ENCODE peak calls at places on chromosome 18, in seven cellular contexts. One of them, this sample, is unnamed.

GRCh38 chr18:25310045-25310444 is 41.9 kb downstream of the ZNF521 start:
- DNase-seq in A549: no peak
- DNase-seq in AG09309: no peak
- DNase-seq in ovary: no peak
- DNase-seq in HFF-Myc: no peak
- DNase-seq in choroid plexus epithelial cell: peak
- DNase-seq in GM06990: no peak
- DNase-seq in this sample: peak

GRCh38 chr18:44637210-44638051 is 43.3 kb upstream of the SETBP1 start:
- DNase-seq in A549: peak
- DNase-seq in AG09309: no peak
- DNase-seq in ovary: no peak
- DNase-seq in HFF-Myc: no peak
- DNase-seq in choroid plexus epithelial cell: peak
- DNase-seq in GM06990: peak
- DNase-seq in this sample: no peak

GRCh38 chr18:42683094-42683493 is 432.4 kb downstream of the RIT2 start:
- DNase-seq in A549: no peak
- DNase-seq in AG09309: no peak
- DNase-seq in ovary: no peak
- DNase-seq in HFF-Myc: no peak
- DNase-seq in choroid plexus epithelial cell: no peak
- DNase-seq in GM06990: no peak
- DNase-seq in this sample: no peak

GRCh38 chr18:12652861-12653401 is 5.0 kb downstream of the SPIRE1 start:
- DNase-seq in A549: no peak
- DNase-seq in AG09309: no peak
- DNase-seq in ovary: no peak
- DNase-seq in HFF-Myc: no peak
- DNase-seq in choroid plexus epithelial cell: peak
- DNase-seq in GM06990: no peak
- DNase-seq in this sample: peak

GRCh38 chr18:60892855-60893254 is 440.4 kb upstream of the CDH20 start:
- DNase-seq in A549: no peak
- DNase-seq in AG09309: no peak
- DNase-seq in ovary: no peak
- DNase-seq in HFF-Myc: no peak
- DNase-seq in choroid plexus epithelial cell: peak
- DNase-seq in GM06990: no peak
- DNase-seq in this sample: no peak

GRCh38 chr18:41996020-41996419 is 41.0 kb downstream of the PIK3C3 start:
- DNase-seq in A549: no peak
- DNase-seq in AG09309: no peak
- DNase-seq in ovary: no peak
- DNase-seq in HFF-Myc: no peak
- DNase-seq in choroid plexus epithelial cell: no peak
- DNase-seq in GM06990: no peak
- DNase-seq in this sample: no peak

GRCh38 chr18:703660-704018 is 8.8 kb downstream of the ENOSF1 start:
- DNase-seq in A549: no peak
- DNase-seq in AG09309: no peak
- DNase-seq in ovary: no peak
- DNase-seq in HFF-Myc: no peak
- DNase-seq in choroid plexus epithelial cell: peak
- DNase-seq in GM06990: no peak
- DNase-seq in this sample: no peak

GRCh38 chr18:61998957-61999356 is 106.2 kb upstream of the RNF152 start:
- DNase-seq in A549: no peak
- DNase-seq in AG09309: peak
- DNase-seq in ovary: no peak
- DNase-seq in HFF-Myc: peak
- DNase-seq in choroid plexus epithelial cell: peak
- DNase-seq in GM06990: no peak
- DNase-seq in this sample: peak

GRCh38 chr18:36662000-36662399 is 166.8 kb downstream of the TPGS2 start:
- DNase-seq in A549: no peak
- DNase-seq in AG09309: no peak
- DNase-seq in ovary: no peak
- DNase-seq in HFF-Myc: no peak
- DNase-seq in choroid plexus epithelial cell: peak
- DNase-seq in GM06990: no peak
- DNase-seq in this sample: peak

GRCh38 chr18:13608791-13609552 is 117.4 kb downstream of the FAM210A start:
- DNase-seq in A549: no peak
- DNase-seq in AG09309: no peak
- DNase-seq in ovary: no peak
- DNase-seq in HFF-Myc: no peak
- DNase-seq in choroid plexus epithelial cell: no peak
- DNase-seq in GM06990: no peak
- DNase-seq in this sample: no peak

GRCh38 chr18:49778826-49779465 is 34.4 kb downstream of the ACAA2 start:
- DNase-seq in A549: no peak
- DNase-seq in AG09309: no peak
- DNase-seq in ovary: no peak
- DNase-seq in HFF-Myc: no peak
- DNase-seq in choroid plexus epithelial cell: peak
- DNase-seq in GM06990: no peak
- DNase-seq in this sample: no peak

GRCh38 chr18:57856128-57856527 is 53.0 kb upstream of the ATP8B1 start:
- DNase-seq in A549: no peak
- DNase-seq in AG09309: no peak
- DNase-seq in ovary: no peak
- DNase-seq in HFF-Myc: no peak
- DNase-seq in choroid plexus epithelial cell: no peak
- DNase-seq in GM06990: no peak
- DNase-seq in this sample: no peak

GRCh38 chr18:57863706-57864105 is 60.6 kb upstream of the ATP8B1 start:
- DNase-seq in A549: no peak
- DNase-seq in AG09309: no peak
- DNase-seq in ovary: no peak
- DNase-seq in HFF-Myc: no peak
- DNase-seq in choroid plexus epithelial cell: no peak
- DNase-seq in GM06990: no peak
- DNase-seq in this sample: no peak

GRCh38 chr18:57856707-57857280 is 53.7 kb upstream of the ATP8B1 start:
- DNase-seq in A549: no peak
- DNase-seq in AG09309: no peak
- DNase-seq in ovary: no peak
- DNase-seq in HFF-Myc: no peak
- DNase-seq in choroid plexus epithelial cell: no peak
- DNase-seq in GM06990: no peak
- DNase-seq in this sample: no peak

GRCh38 chr18:57854726-57855125 is 51.6 kb upstream of the ATP8B1 start:
- DNase-seq in A549: no peak
- DNase-seq in AG09309: no peak
- DNase-seq in ovary: no peak
- DNase-seq in HFF-Myc: no peak
- DNase-seq in choroid plexus epithelial cell: no peak
- DNase-seq in GM06990: no peak
- DNase-seq in this sample: no peak

DNA sequence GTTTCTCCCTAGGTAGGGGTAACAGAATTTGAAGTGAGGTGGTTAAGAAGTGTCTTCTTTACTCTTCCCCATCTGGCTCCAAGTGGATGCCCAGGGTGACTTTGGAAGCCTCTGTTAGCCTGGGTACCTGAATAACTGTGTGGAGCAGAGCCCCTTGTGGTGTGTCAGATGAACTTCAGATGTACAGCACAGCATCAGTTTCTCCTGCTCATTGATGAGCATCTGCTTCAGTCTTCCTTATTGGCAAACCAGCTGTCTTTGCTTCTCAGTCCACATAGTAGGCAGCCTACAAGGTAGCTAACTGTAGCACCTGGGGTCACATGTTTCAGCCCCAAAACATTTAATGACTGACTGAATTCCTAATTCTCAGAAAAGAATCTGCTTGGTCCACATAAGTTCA is 56.2 kb upstream of the ATP8B1 start:
- DNase-seq in A549: peak
- DNase-seq in AG09309: no peak
- DNase-seq in ovary: no peak
- DNase-seq in HFF-Myc: no peak
- DNase-seq in choroid plexus epithelial cell: peak
- DNase-seq in GM06990: no peak
- DNase-seq in this sample: no peak
- TF ChIP-seq CTCF in A549: peak
- TF ChIP-seq CTCF in AG09309: peak
- TF ChIP-seq CTCF in ovary: no peak
- TF ChIP-seq CTCF in HFF-Myc: peak
- TF ChIP-seq CTCF in choroid plexus epithelial cell: peak
- TF ChIP-seq CTCF in GM06990: peak
- TF ChIP-seq CTCF in this sample: peak

GRCh38 chr18:56112013-56112749 is 524.2 kb upstream of the TCF4 start:
- DNase-seq in A549: no peak
- DNase-seq in AG09309: peak
- DNase-seq in ovary: no peak
- DNase-seq in HFF-Myc: no peak
- DNase-seq in choroid plexus epithelial cell: peak
- DNase-seq in GM06990: peak
- DNase-seq in this sample: peak

GRCh38 chr18:56112984-56113383 is 525.0 kb upstream of the TCF4 start:
- DNase-seq in A549: no peak
- DNase-seq in AG09309: no peak
- DNase-seq in ovary: no peak
- DNase-seq in HFF-Myc: no peak
- DNase-seq in choroid plexus epithelial cell: no peak
- DNase-seq in GM06990: no peak
- DNase-seq in this sample: no peak

GRCh38 chr18:56118422-56118821 is 520.0 kb downstream of the TXNL1 start:
- DNase-seq in A549: no peak
- DNase-seq in AG09309: no peak
- DNase-seq in ovary: peak
- DNase-seq in HFF-Myc: no peak
- DNase-seq in choroid plexus epithelial cell: no peak
- DNase-seq in GM06990: no peak
- DNase-seq in this sample: no peak

GRCh38 chr18:56120781-56121180 is 517.6 kb downstream of the TXNL1 start:
- DNase-seq in A549: no peak
- DNase-seq in AG09309: no peak
- DNase-seq in ovary: no peak
- DNase-seq in HFF-Myc: no peak
- DNase-seq in choroid plexus epithelial cell: no peak
- DNase-seq in GM06990: no peak
- DNase-seq in this sample: no peak

GRCh38 chr18:56115072-56116038 is 523.0 kb downstream of the TXNL1 start:
- DNase-seq in A549: no peak
- DNase-seq in AG09309: no peak
- DNase-seq in ovary: no peak
- DNase-seq in HFF-Myc: no peak
- DNase-seq in choroid plexus epithelial cell: no peak
- DNase-seq in GM06990: no peak
- DNase-seq in this sample: no peak
- TF ChIP-seq CTCF in A549: no peak
- TF ChIP-seq CTCF in AG09309: no peak
- TF ChIP-seq CTCF in ovary: no peak
- TF ChIP-seq CTCF in HFF-Myc: no peak
- TF ChIP-seq CTCF in choroid plexus epithelial cell: no peak
- TF ChIP-seq CTCF in GM06990: no peak
- TF ChIP-seq CTCF in this sample: no peak

DNA sequence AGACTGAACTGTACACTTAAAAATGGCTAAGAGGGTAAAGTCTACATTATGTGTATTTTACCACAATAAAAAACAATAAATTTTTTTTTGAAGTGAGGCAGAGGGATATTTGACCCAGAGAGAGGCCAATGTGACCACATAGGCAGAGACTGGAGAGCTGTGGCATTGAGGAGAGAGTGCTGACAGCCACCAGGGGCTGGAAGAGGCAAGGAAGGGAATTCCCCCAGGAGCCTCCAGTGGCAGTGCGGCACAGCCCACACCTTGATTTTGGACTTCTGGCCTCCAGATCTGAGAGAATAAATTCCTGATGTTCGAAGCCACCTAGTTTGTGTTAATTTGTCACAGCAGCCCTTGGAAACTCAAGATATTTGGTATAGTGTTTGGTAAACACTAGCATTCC is 22.7 kb downstream of the ANKRD29 start:
- DNase-seq in A549: no peak
- DNase-seq in AG09309: no peak
- DNase-seq in ovary: no peak
- DNase-seq in HFF-Myc: no peak
- DNase-seq in choroid plexus epithelial cell: no peak
- DNase-seq in GM06990: no peak
- DNase-seq in this sample: no peak
- TF ChIP-seq CTCF in A549: no peak
- TF ChIP-seq CTCF in AG09309: no peak
- TF ChIP-seq CTCF in ovary: no peak
- TF ChIP-seq CTCF in HFF-Myc: no peak
- TF ChIP-seq CTCF in choroid plexus epithelial cell: peak
- TF ChIP-seq CTCF in GM06990: no peak
- TF ChIP-seq CTCF in this sample: no peak

GRCh38 chr18:63892544-63892943 is 5.0 kb downstream of the SERPINB2 start:
- DNase-seq in A549: no peak
- DNase-seq in AG09309: no peak
- DNase-seq in ovary: no peak
- DNase-seq in HFF-Myc: no peak
- DNase-seq in choroid plexus epithelial cell: no peak
- DNase-seq in GM06990: no peak
- DNase-seq in this sample: no peak

GRCh38 chr18:63888473-63889190 is 1.1 kb downstream of the SERPINB2 start:
- DNase-seq in A549: no peak
- DNase-seq in AG09309: no peak
- DNase-seq in ovary: no peak
- DNase-seq in HFF-Myc: no peak
- DNase-seq in choroid plexus epithelial cell: no peak
- DNase-seq in GM06990: no peak
- DNase-seq in this sample: no peak

GRCh38 chr18:63890226-63890949 is 2.9 kb downstream of the SERPINB2 start:
- DNase-seq in A549: no peak
- DNase-seq in AG09309: no peak
- DNase-seq in ovary: no peak
- DNase-seq in HFF-Myc: no peak
- DNase-seq in choroid plexus epithelial cell: no peak
- DNase-seq in GM06990: no peak
- DNase-seq in this sample: no peak

GRCh38 chr18:63889641-63890040 is 2.1 kb downstream of the SERPINB2 start:
- DNase-seq in A549: no peak
- DNase-seq in AG09309: no peak
- DNase-seq in ovary: no peak
- DNase-seq in HFF-Myc: no peak
- DNase-seq in choroid plexus epithelial cell: no peak
- DNase-seq in GM06990: no peak
- DNase-seq in this sample: no peak

DNA sequence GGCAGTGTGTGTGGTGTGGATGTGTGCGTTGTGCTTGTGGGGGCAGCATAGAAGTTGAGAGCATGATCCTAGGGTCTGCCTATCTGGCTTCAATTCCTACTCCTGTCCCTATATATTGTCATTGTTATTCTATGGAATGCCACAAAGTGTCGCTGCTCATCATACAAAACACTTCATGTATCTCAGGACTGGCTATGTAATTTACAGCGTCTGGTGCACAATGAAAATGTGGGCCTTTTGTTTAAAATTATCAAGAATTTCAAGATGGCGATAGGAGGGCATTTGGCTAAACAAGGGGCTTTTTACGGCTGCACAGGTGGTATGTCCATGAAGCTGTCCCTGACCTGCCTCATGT is 3.4 kb downstream of the SERPINB2 start:
- DNase-seq in A549: peak
- DNase-seq in AG09309: no peak
- DNase-seq in ovary: no peak
- DNase-seq in HFF-Myc: no peak
- DNase-seq in choroid plexus epithelial cell: peak
- DNase-seq in GM06990: no peak
- DNase-seq in this sample: peak
- TF ChIP-seq CTCF in A549: peak
- TF ChIP-seq CTCF in AG09309: peak
- TF ChIP-seq CTCF in ovary: no peak
- TF ChIP-seq CTCF in HFF-Myc: no peak
- TF ChIP-seq CTCF in choroid plexus epithelial cell: peak
- TF ChIP-seq CTCF in GM06990: peak
- TF ChIP-seq CTCF in this sample: peak